ENCODE peak calls at places on chromosomes 7 and 10, in seven cellular contexts. K, X, V, M, F, W and E are unnamed samples. For H3K27me3, the result is how much of the 10 kb centered on the place peaks cover.

GRCh38 chr10:73892314-73893080 is 18.1 kb upstream of the CAMK2G start:
- DNase-seq in W (peak), F (no peak), V (no peak), X (no peak), K (no peak), M (no peak), E (no peak)

GRCh38 chr10:80296942-80297341 is 7.5 kb upstream of the MAT1A start:
- DNase-seq in K (no peak), W (no peak), M (no peak), V (no peak), F (no peak), X (no peak), E (no peak)

GRCh38 chr7:34058791-34059550 is 153.6 kb downstream of the BMPER start:
- DNase-seq in V (no peak), M (no peak), F (no peak), W (no peak), K (no peak), X (no peak), E (no peak)

GRCh38 chr10:60351191-60351853 is 38.4 kb downstream of the ANK3 start:
- DNase-seq in K (no peak), M (no peak), X (no peak), W (no peak), F (no peak), V (no peak), E (no peak)

GRCh38 chr7:155412416-155413253 is 45.3 kb upstream of the EN2 start:
- DNase-seq in M (peak), K (peak), X (no peak), F (peak), W (peak), V (peak), E (peak)

GRCh38 chr7:780056-780455 is 52.2 kb upstream of the SUN1 start:
- DNase-seq in W (no peak), K (no peak), V (no peak), F (no peak), M (no peak), X (no peak), E (no peak)

GRCh38 chr7:12303507-12303906 is 92.4 kb downstream of the TMEM106B start:
- DNase-seq in F (no peak), V (no peak), X (no peak), K (no peak), W (peak), M (no peak), E (no peak)

GRCh38 chr7:47507514-47507913 is 74.4 kb downstream of the TNS3 start:
- DNase-seq in K (no peak), F (no peak), M (no peak), X (peak), W (no peak), V (no peak), E (no peak)

GRCh38 chr10:116825901-116826300 is 23.4 kb upstream of the ENO4 start:
- DNase-seq in M (no peak), F (no peak), X (no peak), V (no peak), K (no peak), W (no peak), E (no peak)

GRCh38 chr7:155395176-155395797 is 62.6 kb upstream of the EN2 start:
- DNase-seq in K (no peak), M (no peak), W (no peak), F (peak), V (no peak), X (no peak), E (no peak)

GRCh38 chr7:49773082-49773938 is at the start of gene VWC2:
- DNase-seq in W (no peak), F (peak), X (no peak), V (no peak), K (no peak), M (no peak), E (no peak)

GRCh38 chr10:76729804-76730203 is 907.8 kb downstream of the KCNMA1 start:
- DNase-seq in V (no peak), F (no peak), K (no peak), M (no peak), X (no peak), W (no peak), E (no peak)

GRCh38 chr7:71095266-71095860 is 36.6 kb upstream of the GALNT17 start:
- DNase-seq in V (no peak), F (no peak), M (no peak), X (no peak), K (no peak), W (no peak), E (no peak)

GRCh38 chr7:41029072-41029492 is 673.8 kb downstream of the INHBA start:
- DNase-seq in K (no peak), X (no peak), V (peak), W (peak), F (no peak), M (no peak), E (no peak)

GRCh38 chr10:70602665-70603438 is at the start of gene PRF1:
- DNase-seq in M (no peak), W (no peak), K (peak), F (peak), V (no peak), X (no peak), E (peak)

GRCh38 chr10:26438534-26439269 is 561 bp downstream of the APBB1IP start:
- DNase-seq in V (peak), F (peak), W (no peak), K (no peak), X (peak), M (peak), E (peak)

GRCh38 chr10:84825330-84825729 is 496.9 kb downstream of the CCSER2 start:
- DNase-seq in V (peak), W (no peak), M (no peak), X (no peak), K (no peak), F (no peak), E (no peak)

GRCh38 chr7:46315891-46316290 is 394.8 kb upstream of the IGFBP3 start:
- DNase-seq in M (no peak), K (no peak), V (no peak), X (no peak), W (peak), F (no peak), E (no peak)

GRCh38 chr7:2003931-2004812 is 228.6 kb downstream of the MAD1L1 start:
- DNase-seq in W (no peak), M (no peak), V (no peak), F (peak), X (peak), K (no peak), E (no peak)

GRCh38 chr7:139095194-139095659 is 14.3 kb downstream of the ZC3HAV1 start:
- DNase-seq in M (no peak), K (no peak), V (peak), W (no peak), F (peak), X (peak), E (peak)

GRCh38 chr7:75889223-75889825 is 10.5 kb downstream of the RHBDD2 start:
- DNase-seq in M (no peak), W (no peak), F (no peak), V (no peak), X (no peak), K (no peak), E (no peak)

GRCh38 chr7:93055543-93056107 is 62.2 kb downstream of the SAMD9 start:
- DNase-seq in K (no peak), F (no peak), M (no peak), V (peak), W (peak), X (no peak), E (peak)

DNA sequence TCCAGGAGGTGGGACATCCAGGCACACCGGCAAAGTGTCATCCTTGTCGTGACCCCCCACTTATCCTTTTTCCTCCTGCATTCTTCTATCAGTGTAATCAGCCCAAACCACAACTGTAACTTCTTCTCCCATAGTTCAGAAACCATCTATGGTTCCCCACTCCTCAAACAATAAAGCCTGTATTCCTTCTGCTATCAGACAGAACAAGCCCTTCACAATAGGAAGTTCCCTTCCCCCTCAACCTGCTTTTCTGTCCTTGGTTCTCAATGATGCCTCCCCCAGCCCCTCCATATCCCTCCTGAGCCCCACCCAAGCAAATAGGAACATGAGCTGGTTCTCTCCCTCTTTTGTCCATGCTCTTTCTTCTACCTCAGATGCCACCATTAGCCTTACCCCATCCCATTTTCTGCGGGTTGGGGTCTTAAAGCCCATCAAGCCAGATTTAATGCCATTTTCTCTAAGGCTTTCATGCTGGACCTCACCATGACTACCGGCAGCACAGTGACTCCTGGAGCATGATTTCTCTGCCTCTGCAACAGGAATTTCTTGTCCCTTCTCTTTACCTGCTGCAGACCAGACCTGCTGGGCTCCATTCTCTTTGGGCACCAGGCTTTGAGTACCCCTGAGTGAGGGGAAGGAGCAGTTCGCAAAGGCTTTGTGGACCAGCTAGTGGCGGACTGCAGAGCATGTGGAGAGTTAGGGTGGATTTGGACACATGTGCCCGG is 92.8 kb upstream of the PAX2 start:
- DNase-seq in X (no peak), K (no peak), V (no peak), W (no peak), F (no peak), M (no peak), E (no peak)
- H3K27me3 ChIP-seq in X (under half), K (half or more), V (under half), W (half or more), F (half or more), M (under half), E (under half)

DNA sequence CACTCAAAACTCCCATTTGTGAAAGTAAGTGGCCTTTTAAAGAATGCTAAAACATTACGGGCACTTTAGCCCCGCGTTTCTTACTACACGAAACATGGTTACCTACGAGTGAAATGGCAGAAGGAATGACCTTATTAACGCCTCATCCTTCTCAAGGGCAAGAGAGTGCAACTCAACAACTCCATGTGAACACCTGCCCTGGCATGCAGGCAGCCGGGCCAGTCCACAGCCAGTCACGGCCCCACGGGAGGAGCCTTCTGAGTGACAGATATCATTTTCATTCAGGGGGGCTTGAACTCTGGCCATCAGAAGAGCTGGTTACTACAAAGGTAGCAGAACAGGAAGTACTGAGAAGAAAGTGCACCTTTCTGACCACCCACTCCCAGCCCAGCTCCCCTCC is 236.1 kb downstream of the PTPRN2 start:
- DNase-seq in K (no peak), X (no peak), V (no peak), W (no peak), F (peak), M (no peak), E (no peak)
- H3K4me3 ChIP-seq in K (no peak), X (no peak), V (no peak), W (no peak), F (no peak), M (no peak), E (no peak)

DNA sequence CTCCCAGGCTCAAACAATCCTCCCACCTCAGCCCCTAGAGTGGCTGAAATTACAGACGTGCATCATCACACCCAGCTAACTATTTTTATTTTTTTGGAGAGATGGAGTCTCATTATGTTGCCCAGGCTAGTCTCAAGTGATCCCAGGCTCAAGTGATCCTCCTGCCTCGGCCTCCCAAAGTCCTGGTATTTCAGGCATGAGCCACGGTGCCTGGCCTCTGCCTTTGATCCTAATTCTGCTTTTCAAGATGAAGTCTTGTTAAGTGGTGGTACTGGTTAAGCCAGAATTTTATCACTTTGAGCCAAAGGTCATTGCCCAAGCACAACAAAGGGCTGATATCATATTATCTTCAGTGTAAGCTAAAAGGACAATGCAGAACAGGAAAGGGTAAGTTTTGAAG is 64.2 kb downstream of the MYOF start:
- DNase-seq in X (no peak), V (peak), M (no peak), K (no peak), F (no peak), W (no peak), E (no peak)
- H3K27me3 ChIP-seq in X (under half), V (under half), M (under half), K (under half), F (under half), W (under half), E (under half)

DNA sequence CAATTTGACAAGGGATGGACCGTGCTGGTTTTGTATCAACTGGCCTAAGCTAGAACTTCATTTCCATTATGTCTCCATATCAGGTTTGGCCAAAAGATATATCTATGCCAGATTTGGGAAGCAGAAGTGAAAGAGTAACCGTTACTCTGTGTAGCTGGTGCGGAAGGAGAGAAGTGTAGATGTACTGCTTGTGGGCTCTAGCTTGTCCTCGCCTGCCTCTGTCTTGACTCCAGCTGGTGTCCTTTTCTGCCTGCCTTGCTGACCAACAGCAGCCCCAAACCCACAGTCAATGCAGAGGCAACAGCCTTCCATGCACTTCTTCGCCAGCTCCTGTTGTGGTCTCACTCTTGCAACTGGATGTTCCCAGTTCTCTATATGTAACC is 128.5 kb downstream of the KIF20B start:
- DNase-seq in F (no peak), X (no peak), W (no peak), M (no peak), K (no peak), V (no peak), E (no peak)
- H3K4me3 ChIP-seq in F (no peak), X (no peak), W (no peak), M (no peak), K (no peak), V (no peak), E (no peak)

DNA sequence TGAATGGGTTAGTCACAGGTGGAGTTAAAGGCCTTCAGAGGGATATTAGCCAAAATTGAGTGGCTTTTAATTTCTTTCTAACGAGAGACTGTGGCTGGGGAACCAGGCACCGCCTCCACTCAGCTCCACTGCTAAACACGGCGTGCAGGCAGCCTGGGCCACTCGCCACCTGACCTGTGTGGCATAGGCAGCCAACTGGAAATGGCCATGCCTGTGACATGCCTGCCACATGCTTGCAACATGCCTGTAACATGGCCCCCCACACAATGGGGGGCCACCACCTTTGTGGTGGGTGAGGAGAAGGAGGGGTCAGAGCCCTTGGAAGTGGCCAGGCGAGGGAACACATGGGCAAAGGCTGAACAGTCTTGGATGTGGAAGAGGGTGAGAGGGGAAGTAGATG is 60.1 kb upstream of the PAX2 start:
- DNase-seq in V (no peak), W (no peak), F (peak), M (no peak), X (no peak), K (no peak), E (no peak)
- H3K27me3 ChIP-seq in V (under half), W (half or more), F (half or more), M (under half), X (under half), K (half or more), E (half or more)

GRCh38 chr7:121872831-121873764 is at the start of gene PTPRZ1:
- DNase-seq in V (peak), X (no peak), F (no peak), K (peak), W (no peak), M (no peak), E (peak)
- H3K4me3 ChIP-seq in V (peak), X (peak), F (peak), K (peak), W (peak), M (peak), E (peak)

DNA sequence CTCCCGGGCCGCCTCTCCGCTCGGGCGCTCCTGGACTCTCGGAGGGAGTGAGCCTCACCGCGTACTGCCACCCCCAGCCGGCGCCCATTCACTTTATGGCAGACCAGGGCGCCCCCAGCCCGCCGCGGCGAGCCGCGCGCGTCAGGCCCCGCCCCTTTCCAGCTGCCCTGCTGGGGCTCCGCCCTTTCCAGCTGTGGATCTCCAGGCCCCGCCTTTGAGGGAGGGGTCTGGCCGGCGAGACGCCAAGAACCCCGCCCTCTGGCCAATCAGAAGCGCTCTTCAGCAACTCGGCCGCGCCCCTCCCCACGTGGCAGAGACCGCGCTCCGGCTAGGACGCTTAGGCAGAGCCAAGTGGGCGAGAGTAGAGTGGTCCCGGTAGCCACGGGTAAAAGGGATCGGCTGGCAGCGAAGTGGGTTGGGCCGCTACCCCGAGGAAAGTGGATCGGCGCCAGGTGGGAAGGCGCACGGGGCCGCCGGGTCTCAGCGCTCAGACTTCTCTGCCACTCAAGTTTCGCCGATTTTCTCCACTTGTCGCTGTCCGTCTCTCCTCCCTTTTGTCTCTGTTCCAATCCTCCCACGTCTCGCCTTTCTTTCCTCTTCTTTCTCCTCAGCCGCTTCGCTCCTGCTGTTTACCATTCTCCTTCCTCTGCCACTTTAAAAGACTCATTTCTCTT is at the start of gene PITX3:
- DNase-seq in W (peak), M (peak), K (peak), F (peak), V (peak), X (peak), E (peak)
- H3K27me3 ChIP-seq in W (under half), M (under half), K (under half), F (under half), V (under half), X (under half), E (under half)

DNA sequence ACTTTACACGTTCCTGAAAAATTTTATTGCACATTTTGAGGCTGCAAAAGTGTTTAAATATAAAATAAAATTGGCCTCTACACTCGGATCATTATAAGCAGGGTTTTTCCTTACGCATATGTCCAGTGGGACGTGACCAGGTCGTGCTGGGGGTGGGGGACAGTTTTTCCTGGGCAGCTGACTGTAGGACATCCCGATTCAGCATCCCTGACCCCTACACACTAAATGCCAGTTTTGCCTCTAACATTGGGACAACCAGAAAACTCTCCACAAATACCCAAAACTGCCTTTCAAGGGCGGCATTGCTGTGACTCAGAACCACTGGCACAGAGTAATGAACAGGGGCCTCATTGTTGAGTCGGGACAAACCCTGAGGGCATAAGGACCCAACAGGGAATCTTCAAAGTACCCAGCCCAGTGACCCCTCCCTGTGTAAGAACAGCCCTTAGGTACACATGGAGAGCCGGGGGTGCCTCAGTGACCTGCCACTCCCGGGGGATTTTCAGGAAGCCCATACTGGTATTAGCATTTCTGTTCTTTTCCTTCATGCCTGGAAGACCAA is 170.6 kb downstream of the ARHGAP21 start:
- DNase-seq in M (no peak), K (no peak), V (no peak), X (no peak), W (peak), F (no peak), E (no peak)
- H3K4me3 ChIP-seq in M (no peak), K (no peak), V (no peak), X (no peak), W (no peak), F (no peak), E (no peak)